ENCODE peak calls at places on chromosomes 16 and 17, in four cellular contexts. E, H, L and G are unnamed samples.

GRCh38 chr17:28970879-28971278 is 19.6 kb upstream of the PHF12 start:
- DNase-seq in E (no peak), H (peak; percentile 43), L (no peak), G (no peak)

GRCh38 chr17:65749479-65749878 is 188.0 kb upstream of the AXIN2 start:
- DNase-seq in E (no peak), H (no peak), L (no peak), G (no peak)

GRCh38 chr16:13307861-13308260 is 406.5 kb downstream of the SHISA9 start:
- DNase-seq in E (no peak), H (no peak), L (no peak), G (no peak)

GRCh38 chr17:82065193-82065637 is 389 bp downstream of the DUS1L start:
- DNase-seq in E (no peak), H (no peak), L (no peak), G (peak; percentile 45)

GRCh38 chr17:31427684-31428083 is 36.2 kb downstream of the RAB11FIP4 start:
- DNase-seq in E (no peak), H (no peak), L (no peak), G (no peak)

GRCh38 chr16:88083582-88083981 is 132.3 kb downstream of the BANP start:
- DNase-seq in E (no peak), H (no peak), L (no peak), G (no peak)

GRCh38 chr17:50952889-50953288 is 86.7 kb upstream of the TOB1 start:
- DNase-seq in E (no peak), H (no peak), L (no peak), G (no peak)

GRCh38 chr16:62035115-62036092 is 834 bp downstream of the CDH8 start:
- DNase-seq in E (peak; percentile 73), H (no peak), L (no peak), G (peak; percentile 51)

GRCh38 chr16:75254359-75254837 is 3.0 kb upstream of the BCAR1 start:
- DNase-seq in E (peak; percentile 42), H (no peak), L (no peak), G (no peak)

GRCh38 chr16:89314858-89315257 is 97.4 kb downstream of the ZNF778 start:
- DNase-seq in E (no peak), H (no peak), L (no peak), G (no peak)

GRCh38 chr16:46908540-46909372 is 24.6 kb downstream of the GPT2 start:
- DNase-seq in E (peak; percentile 81), H (peak; percentile 40), L (peak; percentile 30), G (peak; percentile 80)

GRCh38 chr17:72846399-72846798 is 246.1 kb downstream of the SLC39A11 start:
- DNase-seq in E (no peak), H (no peak), L (no peak), G (no peak)

GRCh38 chr17:55324296-55324978 is 59.7 kb downstream of the HLF start:
- DNase-seq in E (no peak), H (no peak), L (no peak), G (no peak)

GRCh38 chr17:49836111-49837030 is 11.5 kb downstream of the TAC4 start:
- DNase-seq in E (no peak), H (peak; percentile 36), L (no peak), G (no peak)

GRCh38 chr17:69213059-69213813 is 15.4 kb downstream of the ABCA10 start:
- DNase-seq in E (peak; percentile 28), H (no peak), L (no peak), G (no peak)

GRCh38 chr17:147796-148740 is 10.7 kb downstream of the SCGB1C2 start:
- DNase-seq in E (no peak), H (no peak), L (no peak), G (peak; percentile 2)

GRCh38 chr17:80474933-80475915 is 1.2 kb downstream of the NPTX1 start:
- DNase-seq in E (no peak), H (no peak), L (no peak), G (no peak)

GRCh38 chr16:23826528-23827244 is 9.1 kb upstream of the PRKCB start:
- DNase-seq in E (no peak), H (no peak), L (no peak), G (no peak)

GRCh38 chr16:46970089-46970488 is 3.4 kb downstream of the DNAJA2 start:
- DNase-seq in E (no peak), H (no peak), L (no peak), G (no peak)

GRCh38 chr16:22955461-22956145 is 141.6 kb downstream of the HS3ST2 start:
- DNase-seq in E (no peak), H (no peak), L (no peak), G (no peak)

GRCh38 chr16:12896562-12896961 is 4.8 kb upstream of the SHISA9 start:
- DNase-seq in E (peak; percentile 24), H (no peak), L (no peak), G (peak; percentile 36)

GRCh38 chr16:73093146-73094144 is 45.5 kb upstream of the ZFHX3 start:
- DNase-seq in E (no peak), H (no peak), L (no peak), G (no peak)

GRCh38 chr16:24853830-24854229 is 8.1 kb downstream of the SLC5A11 start:
- DNase-seq in E (no peak), H (peak; percentile 16), L (no peak), G (no peak)

GRCh38 chr17:58329808-58330543 is 1.4 kb upstream of the TSPOAP1 start:
- DNase-seq in E (no peak), H (no peak), L (no peak), G (no peak)

GRCh38 chr16:89443727-89444084 is 46.7 kb downstream of the ANKRD11 start:
- DNase-seq in E (no peak), H (peak; percentile 58), L (no peak), G (no peak)

GRCh38 chr16:21683184-21683583 is 19.4 kb downstream of the OTOA start:
- DNase-seq in E (no peak), H (no peak), L (no peak), G (no peak)

GRCh38 chr17:39175695-39176093 is 9.7 kb upstream of the ARL5C start:
- DNase-seq in E (no peak), H (no peak), L (no peak), G (no peak)

GRCh38 chr16:53732296-53732929 is 28.5 kb downstream of the FTO start:
- DNase-seq in E (no peak), H (no peak), L (no peak), G (no peak)

GRCh38 chr17:31388351-31388750 is 3.1 kb upstream of the RAB11FIP4 start:
- DNase-seq in E (no peak), H (no peak), L (no peak), G (no peak)

GRCh38 chr17:75933836-75934235 is 7.0 kb downstream of the FBF1 start:
- DNase-seq in E (no peak), H (no peak), L (peak; percentile 21), G (no peak)

GRCh38 chr16:12679660-12680272 is 123.9 kb downstream of the CPPED1 start:
- DNase-seq in E (no peak), H (no peak), L (no peak), G (no peak)

GRCh38 chr17:65177901-65178300 is 40.7 kb downstream of the RGS9 start:
- DNase-seq in E (no peak), H (no peak), L (no peak), G (no peak)

GRCh38 chr16:31485571-31485970 is 2.6 kb downstream of the SLC5A2 start:
- DNase-seq in E (no peak), H (no peak), L (no peak), G (no peak)

GRCh38 chr16:75351183-75351582 is 82.1 kb downstream of the CFDP1 start:
- DNase-seq in E (no peak), H (no peak), L (no peak), G (no peak)

GRCh38 chr17:55275894-55276804 is 11.4 kb downstream of the HLF start:
- DNase-seq in E (no peak), H (peak; percentile 45), L (no peak), G (no peak)

GRCh38 chr16:68297908-68298307 is 12.8 kb downstream of the SLC7A6OS start:
- DNase-seq in E (no peak), H (no peak), L (no peak), G (no peak)

GRCh38 chr17:74450231-74450630 is 16.2 kb upstream of the CD300A start:
- DNase-seq in E (no peak), H (no peak), L (no peak), G (no peak)
- TF ChIP-seq CTCF in E (no peak), H (no peak), L (no peak), G (no peak)

GRCh38 chr16:85659805-85660511 is 28.8 kb downstream of the GINS2 start:
- DNase-seq in E (peak; percentile 90), H (peak; percentile 73), L (no peak), G (peak; percentile 94)
- TF ChIP-seq CTCF in E (peak; percentile 91), H (peak; percentile 87), L (peak; percentile 90), G (peak; percentile 87)

DNA sequence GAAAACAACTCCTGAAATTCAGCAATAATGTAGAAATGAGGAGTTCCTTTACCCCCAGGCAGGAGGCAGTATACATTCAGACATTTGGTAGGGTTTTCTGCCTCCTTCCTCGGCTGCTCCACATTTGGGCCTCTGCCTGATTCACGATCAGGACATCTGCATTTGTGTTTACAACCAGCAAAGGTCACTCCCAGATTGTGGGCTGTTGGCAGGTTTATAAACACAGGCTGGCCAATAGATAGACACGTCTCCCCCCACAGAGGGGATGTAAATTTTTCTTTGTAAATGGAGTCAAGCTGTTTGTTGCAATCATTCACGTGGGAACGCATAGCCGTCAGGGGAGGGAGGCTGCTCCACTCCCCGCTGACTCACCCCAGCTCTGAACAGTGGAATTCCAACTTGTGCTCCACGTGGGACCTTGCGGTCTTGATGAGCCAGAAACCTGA is 252.1 kb upstream of the N4BP1 start:
- DNase-seq in E (peak; percentile 19), H (no peak), L (peak; percentile 29), G (no peak)
- TF ChIP-seq CTCF in E (no peak), H (no peak), L (peak; percentile 31), G (peak; percentile 22)

DNA sequence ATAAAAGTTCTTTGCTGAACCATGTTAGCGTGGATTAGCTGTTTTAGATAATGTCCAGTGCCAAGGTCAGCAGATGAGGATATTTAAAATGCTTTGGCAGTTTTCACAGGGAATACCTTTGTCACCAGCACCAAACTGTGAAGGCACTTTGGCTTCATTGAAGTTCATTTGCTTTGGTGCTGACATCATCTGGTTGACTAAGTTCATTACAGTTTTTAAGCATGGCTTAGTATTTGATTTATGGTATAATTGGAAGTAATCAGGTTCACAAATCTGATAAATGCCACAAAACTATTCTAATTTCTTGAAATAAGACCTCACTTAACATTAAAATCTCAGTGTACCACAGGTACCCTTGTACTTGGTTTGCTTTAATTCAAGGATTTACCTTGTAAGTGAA is 4.3 kb downstream of the GID4 start:
- DNase-seq in E (no peak), H (no peak), L (no peak), G (no peak)
- TF ChIP-seq CTCF in E (no peak), H (no peak), L (peak; percentile 33), G (no peak)

GRCh38 chr16:50133214-50133613 is 19.9 kb upstream of the TENT4B start:
- DNase-seq in E (no peak), H (no peak), L (no peak), G (no peak)

GRCh38 chr16:50139580-50139979 is 13.5 kb upstream of the TENT4B start:
- DNase-seq in E (no peak), H (no peak), L (no peak), G (no peak)

GRCh38 chr16:50137268-50137667 is 15.8 kb upstream of the TENT4B start:
- DNase-seq in E (no peak), H (no peak), L (no peak), G (no peak)

GRCh38 chr16:50136399-50136798 is 16.7 kb upstream of the TENT4B start:
- DNase-seq in E (no peak), H (no peak), L (no peak), G (no peak)
- TF ChIP-seq CTCF in E (no peak), H (no peak), L (no peak), G (no peak)

GRCh38 chr16:56643080-56643778 is 4.8 kb downstream of the MT1A start:
- DNase-seq in E (peak; percentile 63), H (peak; percentile 55), L (no peak), G (no peak)
- TF ChIP-seq CTCF in E (no peak), H (peak; percentile 37), L (peak; percentile 31), G (no peak)